ENCODE peak calls at places on chromosomes 16 and 17, in four cellular contexts. One of them, this sample, is unnamed.

GRCh38 chr17:3896108-3897099 is 3.6 kb upstream of the CAMKK1 start:
- DNase-seq in AG09319: no peak
- DNase-seq in esophagus squamous epithelium: no peak
- DNase-seq in GM19239: no peak
- DNase-seq in this sample: no peak

GRCh38 chr16:57945740-57946138 is 25.2 kb downstream of the CNGB1 start:
- DNase-seq in AG09319: no peak
- DNase-seq in esophagus squamous epithelium: no peak
- DNase-seq in GM19239: no peak
- DNase-seq in this sample: no peak

GRCh38 chr16:28984619-28985135 is at the start of gene LAT:
- DNase-seq in esophagus squamous epithelium: no peak
- DNase-seq in GM19239: peak; percentile 58
- DNase-seq in AG09319: no peak
- DNase-seq in this sample: no peak

GRCh38 chr17:11797803-11798202 is 199.5 kb downstream of the ZNF18 start:
- DNase-seq in AG09319: no peak
- DNase-seq in GM19239: no peak
- DNase-seq in esophagus squamous epithelium: no peak
- DNase-seq in this sample: no peak

GRCh38 chr17:44774271-44775135 is 15.7 kb downstream of the ADAM11 start:
- DNase-seq in GM19239: peak; percentile 97
- DNase-seq in AG09319: peak; percentile 27
- DNase-seq in esophagus squamous epithelium: peak; percentile 19
- DNase-seq in this sample: no peak

GRCh38 chr17:27332485-27333409 is 38.8 kb downstream of the WSB1 start:
- DNase-seq in AG09319: peak; percentile 91
- DNase-seq in GM19239: peak; percentile 74
- DNase-seq in esophagus squamous epithelium: peak; percentile 76
- DNase-seq in this sample: peak; percentile 86

GRCh38 chr17:7045492-7046126 is 1.7 kb upstream of the SLC16A11 start:
- DNase-seq in esophagus squamous epithelium: no peak
- DNase-seq in AG09319: peak; percentile 54
- DNase-seq in GM19239: no peak
- DNase-seq in this sample: peak; percentile 35

GRCh38 chr16:69880640-69881133 is 70.4 kb upstream of the CLEC18A start:
- DNase-seq in esophagus squamous epithelium: no peak
- DNase-seq in GM19239: no peak
- DNase-seq in AG09319: peak; percentile 57
- DNase-seq in this sample: no peak

GRCh38 chr17:39651908-39652634 is 13.1 kb upstream of the TCAP start:
- DNase-seq in GM19239: no peak
- DNase-seq in AG09319: no peak
- DNase-seq in esophagus squamous epithelium: no peak
- DNase-seq in this sample: no peak

GRCh38 chr17:74424117-74424516 is 7.8 kb upstream of the GPRC5C start:
- DNase-seq in AG09319: no peak
- DNase-seq in esophagus squamous epithelium: no peak
- DNase-seq in GM19239: no peak
- DNase-seq in this sample: no peak

GRCh38 chr16:24980077-24980793 is 34.9 kb downstream of the ARHGAP17 start:
- DNase-seq in esophagus squamous epithelium: no peak
- DNase-seq in GM19239: no peak
- DNase-seq in AG09319: no peak
- DNase-seq in this sample: no peak

GRCh38 chr17:43403846-43404245 is 5.1 kb downstream of the ARL4D start:
- DNase-seq in GM19239: no peak
- DNase-seq in AG09319: no peak
- DNase-seq in esophagus squamous epithelium: no peak
- DNase-seq in this sample: no peak

GRCh38 chr16:54080524-54081008 is 206.0 kb downstream of the IRX3 start:
- DNase-seq in GM19239: no peak
- DNase-seq in AG09319: peak; percentile 40
- DNase-seq in esophagus squamous epithelium: no peak
- DNase-seq in this sample: peak; percentile 78

GRCh38 chr17:9221231-9222180 is 200.2 kb downstream of the NTN1 start:
- DNase-seq in AG09319: no peak
- DNase-seq in GM19239: no peak
- DNase-seq in esophagus squamous epithelium: no peak
- DNase-seq in this sample: no peak

GRCh38 chr17:82088838-82089722 is 9.0 kb downstream of the FASN start:
- DNase-seq in GM19239: no peak
- DNase-seq in esophagus squamous epithelium: no peak
- DNase-seq in AG09319: no peak
- DNase-seq in this sample: no peak

GRCh38 chr16:53465606-53466290 is 31.5 kb downstream of the RBL2 start:
- DNase-seq in esophagus squamous epithelium: no peak
- DNase-seq in AG09319: peak; percentile 15
- DNase-seq in GM19239: no peak
- DNase-seq in this sample: no peak

GRCh38 chr16:80932725-80933124 is 74.0 kb downstream of the CMC2 start:
- DNase-seq in esophagus squamous epithelium: no peak
- DNase-seq in GM19239: no peak
- DNase-seq in AG09319: peak; percentile 52
- DNase-seq in this sample: peak; percentile 86

GRCh38 chr17:82029391-82029790 is 2.1 kb upstream of the RAC3 start:
- DNase-seq in AG09319: no peak
- DNase-seq in esophagus squamous epithelium: no peak
- DNase-seq in GM19239: no peak
- DNase-seq in this sample: no peak

GRCh38 chr17:42743595-42744282 is 1.1 kb downstream of the EZH1 start:
- DNase-seq in GM19239: no peak
- DNase-seq in esophagus squamous epithelium: no peak
- DNase-seq in AG09319: no peak
- DNase-seq in this sample: no peak

GRCh38 chr16:20969386-20969785 is 68.8 kb downstream of the LYRM1 start:
- DNase-seq in AG09319: no peak
- DNase-seq in esophagus squamous epithelium: no peak
- DNase-seq in GM19239: no peak
- DNase-seq in this sample: no peak

GRCh38 chr16:71376465-71377157 is 18.1 kb downstream of the CALB2 start:
- DNase-seq in AG09319: no peak
- DNase-seq in GM19239: no peak
- DNase-seq in esophagus squamous epithelium: no peak
- DNase-seq in this sample: no peak

GRCh38 chr17:8122923-8123694 is 797 bp downstream of the HES7 start:
- DNase-seq in AG09319: no peak
- DNase-seq in GM19239: no peak
- DNase-seq in esophagus squamous epithelium: no peak
- DNase-seq in this sample: no peak

GRCh38 chr17:7043195-7043543 is 723 bp downstream of the SLC16A11 start:
- DNase-seq in GM19239: no peak
- DNase-seq in AG09319: no peak
- DNase-seq in esophagus squamous epithelium: no peak
- DNase-seq in this sample: no peak

GRCh38 chr17:40020146-40020545 is 4.9 kb downstream of the CSF3 start:
- DNase-seq in GM19239: no peak
- DNase-seq in AG09319: no peak
- DNase-seq in esophagus squamous epithelium: no peak
- DNase-seq in this sample: no peak

GRCh38 chr17:56756536-56756935 is 77.2 kb downstream of the C17orf67 start:
- DNase-seq in GM19239: no peak
- DNase-seq in esophagus squamous epithelium: no peak
- DNase-seq in AG09319: peak; percentile 45
- DNase-seq in this sample: peak; percentile 89

GRCh38 chr17:56478836-56479447 is 114.6 kb upstream of the NOG start:
- DNase-seq in esophagus squamous epithelium: no peak
- DNase-seq in GM19239: no peak
- DNase-seq in AG09319: no peak
- DNase-seq in this sample: no peak

GRCh38 chr17:7988750-7989178 is 13.7 kb upstream of the GUCY2D start:
- DNase-seq in GM19239: no peak
- DNase-seq in esophagus squamous epithelium: no peak
- DNase-seq in AG09319: peak; percentile 62
- DNase-seq in this sample: no peak

GRCh38 chr17:3732171-3732570 is 8.5 kb downstream of the HASPIN start:
- DNase-seq in esophagus squamous epithelium: no peak
- DNase-seq in GM19239: no peak
- DNase-seq in AG09319: no peak
- DNase-seq in this sample: no peak